ENCODE peak calls at places on chromosomes 6 and 20, in eight cellular contexts. A is activated CD4-positive, alpha-beta T cell treated with anti-CD3 and anti-CD28 coated beads for 36 hours; N is activated T-cell treated with anti-CD3 and anti-CD28 coated beads, Interleukin-2, amount 50 U/mL, for 4 hours; Y is omental fat pad; M is body of pancreas; Z is activated naive CD4-positive, alpha-beta T cell treated with anti-CD3 and anti-CD28 coated beads, Interleukin-2, amount 50 U/mL, for 72 hours; Q is Panc1; R is left lung. O is an unnamed sample.

GRCh38 chr6:141957271-141957670 is 175.5 kb upstream of the GJE1 start:
- ATAC-seq in A (no peak), N (no peak), Y (no peak), M (no peak), Z (no peak), Q (no peak), R (no peak), O (no peak)

GRCh38 chr6:45877970-45878590 is 137.6 kb downstream of the CLIC5 start:
- ATAC-seq in A (no peak), N (no peak), Y (no peak), M (no peak), Z (no peak), Q (no peak), R (no peak), O (no peak)

GRCh38 chr6:157513004-157513603 is 132.1 kb downstream of the ZDHHC14 start:
- ATAC-seq in A (no peak), N (no peak), Y (no peak), M (no peak), Z (no peak), Q (no peak), R (no peak), O (no peak)

GRCh38 chr6:135525550-135525949 is 28.0 kb upstream of the AHI1 start:
- ATAC-seq in A (no peak), N (no peak), Y (no peak), M (no peak), Z (no peak), Q (no peak), R (no peak), O (no peak)

GRCh38 chr6:110815260-110816109 is at the start of gene CDK19:
- ATAC-seq in A (peak), N (peak), Y (peak), M (peak), Z (peak), Q (peak), R (peak), O (peak)

GRCh38 chr6:161355731-161356130 is 81.9 kb upstream of the AGPAT4 start:
- ATAC-seq in A (no peak), N (no peak), Y (no peak), M (no peak), Z (no peak), Q (no peak), R (peak), O (peak)

GRCh38 chr6:81769834-81770233 is 17.4 kb upstream of the TENT5A start:
- ATAC-seq in A (no peak), N (no peak), Y (no peak), M (no peak), Z (no peak), Q (no peak), R (no peak), O (no peak)

GRCh38 chr6:141167945-141168344 is 964.8 kb upstream of the GJE1 start:
- ATAC-seq in A (no peak), N (no peak), Y (no peak), M (no peak), Z (no peak), Q (no peak), R (no peak), O (no peak)

GRCh38 chr6:7042654-7043545 is 64.9 kb upstream of the RREB1 start:
- ATAC-seq in A (no peak), N (no peak), Y (peak), M (peak), Z (no peak), Q (no peak), R (no peak), O (no peak)

GRCh38 chr6:36202101-36202500 is 5.6 kb downstream of the BRPF3 start:
- ATAC-seq in A (no peak), N (no peak), Y (no peak), M (no peak), Z (no peak), Q (no peak), R (no peak), O (no peak)

GRCh38 chr20:9294081-9294480 is 220.3 kb upstream of the LAMP5 start:
- ATAC-seq in A (no peak), N (no peak), Y (no peak), M (no peak), Z (no peak), Q (no peak), R (peak), O (no peak)

GRCh38 chr6:18048953-18049630 is 61.7 kb upstream of the KIF13A start:
- ATAC-seq in A (no peak), N (no peak), Y (no peak), M (no peak), Z (no peak), Q (no peak), R (no peak), O (no peak)

GRCh38 chr6:96522469-96523009 is 933 bp downstream of the UFL1 start:
- ATAC-seq in A (peak), N (no peak), Y (peak), M (no peak), Z (peak), Q (no peak), R (peak), O (no peak)

GRCh38 chr6:16582437-16583150 is 178.7 kb downstream of the ATXN1 start:
- ATAC-seq in A (no peak), N (no peak), Y (no peak), M (no peak), Z (no peak), Q (no peak), R (no peak), O (no peak)

GRCh38 chr6:42026540-42026939 is 23.8 kb upstream of the TAF8 start:
- ATAC-seq in A (no peak), N (no peak), Y (no peak), M (no peak), Z (no peak), Q (no peak), R (no peak), O (no peak)

GRCh38 chr20:13432126-13432525 is 206.6 kb downstream of the TASP1 start:
- ATAC-seq in A (no peak), N (no peak), Y (no peak), M (no peak), Z (no peak), Q (no peak), R (no peak), O (no peak)

GRCh38 chr6:3162565-3163247 is 5.4 kb upstream of the TUBB2A start:
- ATAC-seq in A (peak), N (peak), Y (peak), M (peak), Z (peak), Q (peak), R (peak), O (peak)

GRCh38 chr6:157760589-157761330 is 62.3 kb upstream of the SNX9 start:
- ATAC-seq in A (peak), N (peak), Y (peak), M (no peak), Z (no peak), Q (peak), R (no peak), O (no peak)

GRCh38 chr6:119351005-119351394 is 1.4 kb upstream of the MAN1A1 start:
- ATAC-seq in A (no peak), N (no peak), Y (no peak), M (peak), Z (no peak), Q (no peak), R (peak), O (no peak)

GRCh38 chr6:15962449-15962764 is 166.5 kb upstream of the MYLIP start:
- ATAC-seq in A (peak), N (no peak), Y (peak), M (no peak), Z (peak), Q (no peak), R (peak), O (no peak)

GRCh38 chr20:44600758-44601562 is 18.6 kb downstream of the PKIG start:
- ATAC-seq in A (no peak), N (no peak), Y (peak), M (peak), Z (no peak), Q (no peak), R (peak), O (peak)

O was measured in gastroesophageal sphincter.